ENCODE peak calls at places on chromosomes 6 and 20, in four cellular contexts. G, R, B and Q are unnamed samples.

GRCh38 chr20:23641936-23642751 is 4.4 kb upstream of the CST3 start:
- DNase-seq in G (no peak), R (no peak), B (no peak), Q (no peak)

GRCh38 chr6:74964871-74965441 is 240.9 kb downstream of the COL12A1 start:
- DNase-seq in G (no peak), R (no peak), B (no peak), Q (no peak)

GRCh38 chr6:12208190-12208589 is 82.0 kb upstream of the EDN1 start:
- DNase-seq in G (no peak), R (no peak), B (no peak), Q (no peak)

GRCh38 chr6:142026471-142026870 is 106.3 kb upstream of the GJE1 start:
- DNase-seq in G (no peak), R (no peak), B (no peak), Q (no peak)

GRCh38 chr6:45812937-45813336 is 202.7 kb downstream of the CLIC5 start:
- DNase-seq in G (no peak), R (no peak), B (no peak), Q (no peak)

GRCh38 chr6:27865952-27866369 is 46.2 kb downstream of the OR2B2 start:
- DNase-seq in G (no peak), R (no peak), B (no peak), Q (peak; percentile 38)

GRCh38 chr6:160137130-160137988 is 15.7 kb downstream of the SLC22A1 start:
- DNase-seq in G (peak; percentile 80), R (no peak), B (no peak), Q (no peak)

GRCh38 chr20:33850159-33850558 is 39.0 kb downstream of the CHMP4B start:
- DNase-seq in G (no peak), R (no peak), B (no peak), Q (no peak)

GRCh38 chr6:85402071-85402470 is 47.8 kb upstream of the NT5E start:
- DNase-seq in G (no peak), R (no peak), B (no peak), Q (no peak)

GRCh38 chr20:41275181-41275793 is 42.2 kb downstream of the ZHX3 start:
- DNase-seq in G (no peak), R (no peak), B (no peak), Q (no peak)

GRCh38 chr6:84522135-84522535 is 242.3 kb downstream of the TBX18 start:
- DNase-seq in G (no peak), R (no peak), B (no peak), Q (no peak)

GRCh38 chr20:33373735-33374605 is 27.3 kb downstream of the CDK5RAP1 start:
- DNase-seq in G (peak; percentile 99), R (no peak), B (no peak), Q (no peak)

GRCh38 chr6:122005661-122006060 is 393.8 kb upstream of the HSF2 start:
- DNase-seq in G (no peak), R (no peak), B (no peak), Q (no peak)

GRCh38 chr20:48932375-48932941 is 10.9 kb downstream of the ARFGEF2 start:
- DNase-seq in G (peak; percentile 80), R (no peak), B (no peak), Q (no peak)

GRCh38 chr6:154491567-154492470 is 18.7 kb downstream of the CNKSR3 start:
- DNase-seq in G (no peak), R (no peak), B (no peak), Q (no peak)

GRCh38 chr6:14366880-14367279 is 249.3 kb downstream of the CD83 start:
- DNase-seq in G (no peak), R (no peak), B (no peak), Q (no peak)

GRCh38 chr6:108948252-108948651 is 100.0 kb downstream of the ARMC2 start:
- DNase-seq in G (no peak), R (no peak), B (no peak), Q (no peak)

GRCh38 chr6:85449388-85449817 is 480 bp upstream of the NT5E start:
- DNase-seq in G (no peak), R (no peak), B (peak; percentile 73), Q (no peak)

GRCh38 chr6:20952605-20953004 is 418.3 kb downstream of the CDKAL1 start:
- DNase-seq in G (peak; percentile 29), R (no peak), B (no peak), Q (no peak)

GRCh38 chr6:129871220-129871619 is 10.1 kb upstream of the TMEM244 start:
- DNase-seq in G (no peak), R (no peak), B (no peak), Q (no peak)

GRCh38 chr20:10832146-10832545 is 158.3 kb upstream of the JAG1 start:
- DNase-seq in G (no peak), R (no peak), B (no peak), Q (no peak)

GRCh38 chr6:16168858-16169257 is 40.0 kb downstream of the MYLIP start:
- DNase-seq in G (peak; percentile 32), R (no peak), B (peak; percentile 32), Q (no peak)

GRCh38 chr20:37294262-37294981 is 5.0 kb downstream of the MANBAL start:
- DNase-seq in G (no peak), R (no peak), B (no peak), Q (no peak)

GRCh38 chr20:5216663-5217062 is 89.9 kb downstream of the CDS2 start:
- DNase-seq in G (no peak), R (no peak), B (no peak), Q (no peak)

GRCh38 chr6:23111984-23112383 is 542.6 kb downstream of the HDGFL1 start:
- DNase-seq in G (no peak), R (no peak), B (no peak), Q (no peak)

GRCh38 chr6:41929918-41930317 is 8.6 kb downstream of the BYSL start:
- DNase-seq in G (no peak), R (no peak), B (no peak), Q (no peak)

GRCh38 chr6:4612636-4613171 is 163.5 kb upstream of the CDYL start:
- DNase-seq in G (no peak), R (no peak), B (no peak), Q (no peak)

GRCh38 chr6:16901777-16902176 is 140.5 kb upstream of the ATXN1 start:
- DNase-seq in G (no peak), R (no peak), B (no peak), Q (no peak)

GRCh38 chr6:144335315-144335861 is 50.3 kb downstream of the UTRN start:
- DNase-seq in G (no peak), R (no peak), B (no peak), Q (no peak)

GRCh38 chr20:24102290-24102689 is 113.7 kb upstream of the GGTLC1 start:
- DNase-seq in G (peak; percentile 35), R (no peak), B (no peak), Q (peak; percentile 65)

GRCh38 chr6:52697903-52698302 is 27.0 kb downstream of the TMEM14A start:
- DNase-seq in G (no peak), R (no peak), B (no peak), Q (no peak)

GRCh38 chr6:159513914-159514313 is 179.1 kb downstream of the SOD2 start:
- DNase-seq in G (no peak), R (no peak), B (no peak), Q (no peak)

GRCh38 chr20:21232546-21233280 is 70.4 kb upstream of the XRN2 start:
- DNase-seq in G (no peak), R (no peak), B (no peak), Q (no peak)

DNA sequence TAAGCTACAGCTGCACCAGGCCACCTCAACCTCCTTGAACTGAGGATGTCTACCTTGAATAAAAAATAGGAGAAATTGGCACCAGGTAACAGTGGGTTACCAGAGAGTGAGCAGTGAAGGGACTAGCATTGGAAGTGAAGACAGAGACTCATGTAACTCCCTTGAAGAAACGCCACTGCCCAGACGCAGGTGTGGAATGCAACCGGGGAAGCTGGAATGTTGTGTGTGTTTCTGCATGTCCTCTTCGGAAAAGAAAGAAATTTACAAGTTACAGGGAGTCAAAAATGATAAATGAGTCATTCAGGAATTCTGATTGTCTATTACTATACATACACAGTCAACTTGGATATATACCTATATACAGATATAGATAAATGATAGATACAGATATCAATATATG is 514.7 kb upstream of the AGPAT4 start:
- DNase-seq in G (no peak), R (no peak), B (no peak), Q (no peak)
- TF ChIP-seq ETV6 in G (no peak), R (no peak), B (no peak), Q (no peak)

GRCh38 chr6:127732927-127733326 is 156.0 kb downstream of the C6orf58 start:
- DNase-seq in G (no peak), R (no peak), B (no peak), Q (no peak)

GRCh38 chr6:127738423-127738822 is 161.4 kb downstream of the C6orf58 start:
- DNase-seq in G (peak; percentile 7), R (no peak), B (no peak), Q (no peak)

GRCh38 chr6:127737768-127738167 is 160.8 kb downstream of the C6orf58 start:
- DNase-seq in G (no peak), R (no peak), B (no peak), Q (no peak)

DNA sequence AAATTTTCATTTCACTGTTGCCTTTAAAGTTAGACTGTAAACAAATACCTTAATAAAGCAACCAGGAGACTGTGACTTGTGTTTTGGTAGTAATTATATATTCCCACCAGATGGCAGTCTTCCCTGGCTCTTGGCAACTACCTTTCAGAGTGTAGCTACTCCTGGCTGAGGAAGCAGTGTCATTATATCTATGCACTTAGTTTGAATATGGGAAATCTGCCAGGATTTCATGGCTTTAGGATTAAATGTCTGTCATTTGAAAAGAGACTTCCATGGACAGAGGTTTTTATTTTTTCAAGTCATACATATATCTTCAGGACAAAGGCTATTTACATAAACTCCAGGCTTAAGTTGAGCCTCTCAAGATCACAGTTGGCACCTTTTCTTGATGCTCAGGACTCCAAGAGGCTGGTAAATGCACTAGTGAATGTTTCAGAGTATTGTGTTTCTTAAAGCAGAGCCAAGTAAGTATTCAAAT is 160.1 kb downstream of the C6orf58 start:
- DNase-seq in G (peak; percentile 63), R (peak; percentile 29), B (peak; percentile 12), Q (no peak)
- TF ChIP-seq ETV6 in G (no peak), R (no peak), B (no peak), Q (no peak)

GRCh38 chr6:37024665-37025337 is 19.3 kb downstream of the FGD2 start:
- DNase-seq in G (no peak), R (no peak), B (no peak), Q (no peak)
- TF ChIP-seq ETV6 in G (no peak), R (no peak), B (no peak), Q (no peak)

GRCh38 chr6:2158596-2159271 is 86.7 kb downstream of the GMDS start:
- DNase-seq in G (no peak), R (peak; percentile 75), B (no peak), Q (peak; percentile 81)

GRCh38 chr6:2149370-2150006 is 95.9 kb downstream of the GMDS start:
- DNase-seq in G (no peak), R (no peak), B (no peak), Q (no peak)

GRCh38 chr6:2157441-2158127 is 87.8 kb downstream of the GMDS start:
- DNase-seq in G (peak; percentile 23), R (no peak), B (peak; percentile 34), Q (no peak)

GRCh38 chr6:2155206-2155605 is 90.2 kb downstream of the GMDS start:
- DNase-seq in G (no peak), R (no peak), B (no peak), Q (no peak)
- TF ChIP-seq ETV6 in G (no peak), R (no peak), B (no peak), Q (no peak)

DNA sequence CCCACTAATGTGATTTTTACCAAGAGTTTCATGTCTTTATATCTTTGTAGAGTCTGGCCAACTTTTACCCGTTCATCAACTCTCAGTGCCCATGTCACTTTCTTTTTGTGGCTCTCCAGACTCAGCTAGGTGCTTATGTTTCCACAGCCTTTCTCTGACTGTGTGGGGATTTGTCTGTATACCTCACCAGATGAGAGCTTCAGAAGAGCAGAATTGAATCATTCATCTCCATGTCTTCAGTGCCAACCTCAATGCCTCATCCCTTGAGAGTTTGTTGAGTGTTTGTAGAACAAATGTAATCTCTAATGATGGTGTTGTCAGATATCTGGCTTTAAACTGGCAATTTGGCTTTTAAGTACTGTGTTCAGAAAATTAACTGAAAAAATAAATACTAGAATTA is 16.8 kb upstream of the CCN2 start:
- DNase-seq in G (no peak), R (no peak), B (no peak), Q (no peak)
- TF ChIP-seq ETV6 in G (no peak), R (no peak), B (no peak), Q (no peak)